ENCODE peak calls at places on chromosomes 1 and 21, in eight cellular contexts. A, T, B, E, S, O, D and V are unnamed samples.

GRCh38 chr21:32554832-32555436 is 30.4 kb downstream of the TCP10L start:
- DNase-seq in A (no peak), T (no peak), B (no peak), E (no peak), S (no peak), O (no peak), D (no peak), V (no peak)

GRCh38 chr1:84835169-84835568 is 57.8 kb downstream of the LPAR3 start:
- DNase-seq in A (no peak), T (no peak), B (no peak), E (no peak), S (no peak), O (no peak), D (no peak), V (no peak)

GRCh38 chr1:2275796-2276536 is 47.8 kb downstream of the SKI start:
- DNase-seq in A (no peak), T (no peak), B (no peak), E (no peak), S (peak), O (no peak), D (peak), V (peak)

GRCh38 chr1:53134042-53134485 is 8.4 kb downstream of the SLC1A7 start:
- DNase-seq in A (no peak), T (peak), B (peak), E (no peak), S (no peak), O (no peak), D (peak), V (no peak)

GRCh38 chr1:39196244-39197215 is 8.0 kb upstream of the MACF1 start:
- DNase-seq in A (no peak), T (no peak), B (no peak), E (no peak), S (peak), O (no peak), D (no peak), V (no peak)

GRCh38 chr1:47388548-47389238 is 27.4 kb upstream of the FOXE3 start:
- DNase-seq in A (peak), T (no peak), B (peak), E (peak), S (peak), O (peak), D (no peak), V (peak)

GRCh38 chr1:226825037-226825745 is 45.2 kb upstream of the PSEN2 start:
- DNase-seq in A (no peak), T (no peak), B (no peak), E (no peak), S (no peak), O (no peak), D (peak), V (no peak)

GRCh38 chr21:37364722-37365121 is 1.9 kb upstream of the DYRK1A start:
- DNase-seq in A (no peak), T (no peak), B (no peak), E (no peak), S (peak), O (no peak), D (no peak), V (no peak)

GRCh38 chr21:33024278-33025103 is 1.2 kb upstream of the OLIG2 start:
- DNase-seq in A (no peak), T (no peak), B (no peak), E (no peak), S (no peak), O (no peak), D (no peak), V (no peak)

GRCh38 chr1:41414291-41414690 is 53.1 kb downstream of the FOXO6 start:
- DNase-seq in A (no peak), T (no peak), B (no peak), E (no peak), S (no peak), O (no peak), D (no peak), V (no peak)

GRCh38 chr1:212074313-212074712 is 38.8 kb downstream of the DTL start:
- DNase-seq in A (no peak), T (no peak), B (no peak), E (no peak), S (no peak), O (peak), D (no peak), V (no peak)

GRCh38 chr1:41073971-41074370 is 52.4 kb upstream of the SLFNL1 start:
- DNase-seq in A (peak), T (no peak), B (no peak), E (no peak), S (no peak), O (no peak), D (no peak), V (no peak)

GRCh38 chr1:53554592-53555305 is 95.5 kb downstream of the DMRTB1 start:
- DNase-seq in A (no peak), T (no peak), B (peak), E (no peak), S (no peak), O (no peak), D (no peak), V (no peak)

GRCh38 chr1:201702936-201703335 is 126.0 kb upstream of the IPO9 start:
- DNase-seq in A (peak), T (no peak), B (no peak), E (no peak), S (no peak), O (no peak), D (no peak), V (no peak)

GRCh38 chr1:94988356-94988755 is 61.4 kb upstream of the CNN3 start:
- DNase-seq in A (no peak), T (no peak), B (no peak), E (no peak), S (no peak), O (no peak), D (no peak), V (no peak)

GRCh38 chr1:90340604-90341003 is 345.7 kb downstream of the ZNF326 start:
- DNase-seq in A (no peak), T (no peak), B (no peak), E (no peak), S (peak), O (no peak), D (no peak), V (no peak)

GRCh38 chr1:173126421-173126820 is 75.7 kb upstream of the TNFSF18 start:
- DNase-seq in A (no peak), T (no peak), B (no peak), E (no peak), S (no peak), O (no peak), D (no peak), V (no peak)

GRCh38 chr1:19776287-19776686 is 23.4 kb downstream of the TMCO4 start:
- DNase-seq in A (no peak), T (no peak), B (no peak), E (no peak), S (no peak), O (no peak), D (no peak), V (no peak)

GRCh38 chr1:86502721-86503430 is 34.1 kb downstream of the CLCA1 start:
- DNase-seq in A (no peak), T (peak), B (no peak), E (peak), S (no peak), O (peak), D (peak), V (no peak)

GRCh38 chr1:194431121-194431520 is 1244.7 kb upstream of the B3GALT2 start:
- DNase-seq in A (no peak), T (no peak), B (no peak), E (no peak), S (no peak), O (no peak), D (no peak), V (no peak)

GRCh38 chr1:10958614-10959013 is 53.8 kb upstream of the TARDBP start:
- DNase-seq in A (no peak), T (no peak), B (no peak), E (no peak), S (no peak), O (no peak), D (no peak), V (no peak)

GRCh38 chr1:160739098-160739511 is at the start of gene SLAMF7:
- DNase-seq in A (peak), T (no peak), B (no peak), E (no peak), S (peak), O (no peak), D (no peak), V (no peak)

DNA sequence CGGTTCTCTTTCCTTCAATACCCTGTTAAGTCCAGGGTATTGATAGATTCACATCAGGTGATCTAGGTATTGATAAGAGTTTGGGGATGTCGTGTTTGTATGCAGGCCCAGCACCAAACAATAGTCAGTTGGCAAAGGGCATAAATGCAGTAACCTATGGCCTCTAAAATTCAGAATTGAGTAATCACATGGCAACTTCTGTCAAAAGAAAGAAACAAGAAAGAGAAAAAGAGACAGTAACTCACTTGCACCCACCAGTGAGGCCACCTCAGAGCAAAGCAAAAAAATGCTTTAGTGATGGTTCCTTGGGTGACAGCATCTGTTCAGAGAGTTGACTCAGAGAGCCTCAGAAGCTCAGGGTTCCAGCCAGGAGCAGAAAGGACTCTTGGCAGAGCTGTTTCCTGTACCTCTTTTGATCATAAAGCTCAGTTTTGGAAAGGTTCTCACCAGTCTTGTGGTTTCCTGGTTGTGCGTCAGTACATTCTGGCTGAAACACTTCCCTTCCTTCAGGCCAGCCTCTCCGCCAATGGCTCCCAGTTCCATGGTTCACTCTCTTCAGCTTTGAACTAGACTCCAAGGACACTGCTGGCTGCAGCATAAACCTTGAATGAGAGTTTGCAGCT is 70.1 kb upstream of the GORAB start:
- DNase-seq in A (no peak), T (peak), B (no peak), E (peak), S (no peak), O (no peak), D (no peak), V (no peak)
- H3K4me3 ChIP-seq in A (no peak), T (no peak), B (no peak), E (no peak), S (no peak), O (no peak), D (no peak), V (no peak)

GRCh38 chr21:42975886-42976608 is 1.7 kb downstream of the PKNOX1 start:
- DNase-seq in A (no peak), T (no peak), B (no peak), E (no peak), S (no peak), O (no peak), D (no peak), V (no peak)
- TF ChIP-seq POLR2A in A (no peak), T (no peak), B (no peak), E (no peak), S (no peak), O (no peak), D (no peak), V (no peak)

GRCh38 chr1:230642263-230642959 is at the start of gene COG2:
- DNase-seq in A (peak), T (peak), B (peak), E (peak), S (peak), O (peak), D (peak), V (peak)

GRCh38 chr1:230648114-230648513 is 5.8 kb downstream of the COG2 start:
- DNase-seq in A (no peak), T (no peak), B (no peak), E (no peak), S (no peak), O (no peak), D (no peak), V (no peak)

GRCh38 chr1:230643887-230644286 is 1.6 kb downstream of the COG2 start:
- DNase-seq in A (peak), T (no peak), B (no peak), E (no peak), S (peak), O (no peak), D (no peak), V (no peak)

GRCh38 chr1:230650300-230650699 is 8.0 kb downstream of the COG2 start:
- DNase-seq in A (no peak), T (no peak), B (no peak), E (no peak), S (no peak), O (no peak), D (no peak), V (no peak)

GRCh38 chr1:230646710-230647302 is 4.5 kb downstream of the COG2 start:
- DNase-seq in A (no peak), T (no peak), B (no peak), E (no peak), S (no peak), O (no peak), D (no peak), V (no peak)
- H3K4me3 ChIP-seq in A (no peak), T (no peak), B (no peak), E (no peak), S (no peak), O (no peak), D (no peak), V (no peak)

GRCh38 chr1:165630629-165631402 is at the start of gene MGST3:
- DNase-seq in A (peak), T (peak), B (peak), E (peak), S (peak), O (peak), D (peak), V (peak)
- TF ChIP-seq POLR2A in A (peak), T (peak), B (peak), E (peak), S (peak), O (peak), D (peak), V (no peak)

DNA sequence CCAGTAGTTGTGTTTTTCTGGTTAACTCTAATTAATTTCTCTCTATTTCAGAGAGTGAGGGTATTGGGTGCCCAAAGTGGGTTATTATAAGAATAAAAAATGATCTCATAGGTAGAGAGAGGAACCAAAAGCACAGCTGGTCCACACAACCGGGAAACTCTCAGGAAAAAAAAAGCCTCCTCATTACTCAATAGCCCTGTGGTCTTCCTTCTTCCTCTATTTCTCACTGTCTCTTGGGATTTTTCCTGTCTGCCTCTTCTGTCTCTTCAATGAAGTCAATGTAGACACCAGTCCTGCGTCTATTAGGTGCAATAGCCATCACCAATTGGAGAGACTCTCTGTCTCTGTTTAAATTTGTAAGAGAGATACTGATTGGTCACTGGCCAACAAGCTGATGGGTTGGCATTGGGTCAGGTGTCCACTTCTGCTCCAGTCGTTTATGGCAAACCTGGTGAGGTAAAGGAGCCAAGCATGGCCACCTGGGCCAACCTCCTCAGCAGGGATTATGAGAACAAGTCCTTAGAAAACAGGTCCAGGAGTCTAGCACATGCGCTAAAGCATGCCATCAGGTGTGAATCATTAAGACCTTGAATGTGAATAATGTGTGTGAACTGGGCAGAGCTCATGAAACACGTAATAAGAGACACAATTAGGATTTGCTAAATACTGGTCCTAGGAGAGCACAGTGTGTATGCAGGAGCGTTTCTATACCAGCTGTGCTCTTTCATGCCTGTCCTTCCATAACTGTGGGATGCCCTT is 443.0 kb upstream of the RUNX1 start:
- DNase-seq in A (no peak), T (no peak), B (no peak), E (no peak), S (peak), O (no peak), D (no peak), V (no peak)
- H3K4me3 ChIP-seq in A (no peak), T (no peak), B (no peak), E (no peak), S (no peak), O (no peak), D (no peak), V (no peak)

DNA sequence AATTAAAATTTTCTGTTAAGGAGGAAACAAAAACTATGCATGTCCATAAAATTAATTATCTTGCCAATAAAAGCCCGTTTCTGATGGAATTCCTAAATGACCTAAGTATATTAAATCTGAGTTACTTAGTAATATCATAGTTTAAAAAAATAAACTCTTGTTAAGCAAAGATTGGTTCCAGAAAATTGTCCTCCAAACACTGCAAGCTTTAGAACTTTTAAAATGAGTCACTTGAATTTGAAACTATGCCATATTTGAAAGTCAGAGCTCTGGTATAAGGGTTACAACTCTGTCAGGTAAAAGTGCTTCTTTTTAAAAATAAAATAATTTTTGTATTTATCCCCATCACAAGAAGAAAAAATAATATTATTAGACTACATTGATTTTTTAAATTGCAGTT is 409.5 kb downstream of the PLPP3 start:
- DNase-seq in A (no peak), T (no peak), B (no peak), E (no peak), S (no peak), O (no peak), D (no peak), V (no peak)
- TF ChIP-seq POLR2A in A (no peak), T (no peak), B (no peak), E (no peak), S (no peak), O (no peak), D (no peak), V (no peak)